ENCODE peak calls at places on chromosomes 2 and 18, in eight cellular contexts. Z, S, H, L, B, K, G and F are unnamed samples.

GRCh38 chr2:38400513-38400912 is 23.4 kb upstream of the ATL2 start:
- DNase-seq in Z (no peak), S (no peak), H (no peak), L (no peak), B (no peak), K (no peak), G (no peak), F (no peak)

GRCh38 chr2:239561448-239562001 is 160.7 kb upstream of the HDAC4 start:
- DNase-seq in Z (no peak), S (no peak), H (peak), L (no peak), B (no peak), K (no peak), G (no peak), F (no peak)

GRCh38 chr18:48938827-48939367 is 11.9 kb downstream of the SMAD7 start:
- DNase-seq in Z (no peak), S (no peak), H (no peak), L (no peak), B (no peak), K (no peak), G (no peak), F (no peak)

GRCh38 chr2:187586091-187586632 is 31.9 kb upstream of the TFPI start:
- DNase-seq in Z (no peak), S (peak), H (no peak), L (no peak), B (no peak), K (peak), G (no peak), F (no peak)

GRCh38 chr2:143842836-143843235 is 677.1 kb downstream of the ZEB2 start:
- DNase-seq in Z (no peak), S (no peak), H (no peak), L (no peak), B (no peak), K (no peak), G (no peak), F (no peak)

GRCh38 chr2:215930505-215931233 is 82.7 kb downstream of the MREG start:
- DNase-seq in Z (no peak), S (no peak), H (no peak), L (no peak), B (no peak), K (no peak), G (no peak), F (peak)

GRCh38 chr2:241665731-241666440 is 20.7 kb downstream of the DTYMK start:
- DNase-seq in Z (peak), S (no peak), H (no peak), L (no peak), B (no peak), K (no peak), G (no peak), F (no peak)

GRCh38 chr2:133092571-133092970 is 422.6 kb upstream of the LYPD1 start:
- DNase-seq in Z (no peak), S (no peak), H (no peak), L (no peak), B (no peak), K (no peak), G (no peak), F (no peak)

GRCh38 chr2:38522754-38523349 is 79.9 kb downstream of the HNRNPLL start:
- DNase-seq in Z (no peak), S (no peak), H (no peak), L (no peak), B (no peak), K (no peak), G (no peak), F (no peak)

GRCh38 chr18:48940854-48941531 is 9.8 kb downstream of the SMAD7 start:
- DNase-seq in Z (no peak), S (peak), H (no peak), L (no peak), B (no peak), K (peak), G (peak), F (peak)

GRCh38 chr2:215038411-215038810 is 100.0 kb downstream of the ABCA12 start:
- DNase-seq in Z (no peak), S (no peak), H (no peak), L (no peak), B (no peak), K (no peak), G (no peak), F (no peak)

GRCh38 chr2:135874966-135875365 is 1.3 kb downstream of the MCM6 start:
- DNase-seq in Z (no peak), S (no peak), H (no peak), L (no peak), B (no peak), K (no peak), G (peak), F (no peak)

GRCh38 chr2:110095994-110096633 is 19.5 kb downstream of the MALL start:
- DNase-seq in Z (no peak), S (no peak), H (no peak), L (no peak), B (no peak), K (no peak), G (no peak), F (no peak)

GRCh38 chr2:183892315-183892941 is 705.9 kb upstream of the ZNF804A start:
- DNase-seq in Z (peak), S (no peak), H (no peak), L (no peak), B (no peak), K (no peak), G (no peak), F (no peak)

GRCh38 chr18:66495844-66496243 is 108.0 kb downstream of the CDH19 start:
- DNase-seq in Z (peak), S (no peak), H (no peak), L (peak), B (no peak), K (peak), G (no peak), F (no peak)

GRCh38 chr2:187544371-187545080 is 9.7 kb downstream of the TFPI start:
- DNase-seq in Z (no peak), S (no peak), H (peak), L (no peak), B (no peak), K (no peak), G (no peak), F (no peak)

GRCh38 chr18:23876921-23877320 is 137.6 kb upstream of the TTC39C start:
- DNase-seq in Z (no peak), S (no peak), H (no peak), L (no peak), B (no peak), K (no peak), G (no peak), F (no peak)

GRCh38 chr2:159476329-159476728 is 140.0 kb downstream of the BAZ2B start:
- DNase-seq in Z (no peak), S (no peak), H (no peak), L (no peak), B (no peak), K (no peak), G (no peak), F (no peak)

GRCh38 chr2:230700447-230700846 is 12.2 kb upstream of the CAB39 start:
- DNase-seq in Z (no peak), S (no peak), H (no peak), L (no peak), B (no peak), K (no peak), G (no peak), F (no peak)

GRCh38 chr2:128363991-128364390 is 45.3 kb upstream of the HS6ST1 start:
- DNase-seq in Z (peak), S (no peak), H (peak), L (no peak), B (no peak), K (no peak), G (no peak), F (peak)

DNA sequence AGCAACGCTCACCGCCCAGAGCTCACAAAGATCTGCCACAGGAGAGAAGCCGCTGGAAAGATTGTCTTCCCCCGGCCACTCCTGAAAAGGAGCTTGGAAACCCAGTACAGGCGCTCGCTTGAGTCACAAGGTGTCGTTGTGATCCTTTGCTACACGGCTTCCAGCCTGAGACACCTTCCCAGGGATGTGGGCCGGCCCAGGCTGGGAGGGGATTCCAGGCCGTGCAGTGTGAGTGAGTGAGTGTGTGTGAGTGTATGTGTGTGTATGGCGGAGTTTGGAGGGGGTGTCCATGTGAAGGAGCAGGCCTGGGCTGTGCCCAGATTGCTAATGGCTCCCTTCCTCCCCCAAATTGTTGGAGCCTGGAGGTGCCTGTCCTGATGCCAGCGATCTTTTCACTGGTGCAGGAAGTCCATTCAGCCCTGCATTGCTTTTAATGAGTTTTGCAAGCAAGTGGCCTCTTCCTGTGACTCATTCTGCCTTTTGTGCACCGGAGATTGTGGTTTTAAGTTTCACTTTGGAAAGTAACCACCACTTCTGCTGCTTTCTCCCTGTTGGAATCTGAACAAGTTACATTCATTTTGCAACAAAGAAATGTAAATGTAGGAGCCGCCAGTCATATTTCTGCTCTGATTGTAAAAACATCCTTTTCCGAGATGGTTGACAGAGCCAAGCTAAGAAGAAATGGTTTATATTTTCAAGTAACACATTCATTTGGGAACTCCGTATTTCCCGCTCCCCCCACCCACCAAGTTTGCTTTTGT is 83.7 kb downstream of the LPIN1 start:
- DNase-seq in Z (peak), S (peak), H (peak), L (peak), B (peak), K (peak), G (peak), F (peak)
- H3K4me3 ChIP-seq in Z (peak), S (peak), H (peak), L (no peak), B (peak), K (no peak), G (peak), F (peak)

DNA sequence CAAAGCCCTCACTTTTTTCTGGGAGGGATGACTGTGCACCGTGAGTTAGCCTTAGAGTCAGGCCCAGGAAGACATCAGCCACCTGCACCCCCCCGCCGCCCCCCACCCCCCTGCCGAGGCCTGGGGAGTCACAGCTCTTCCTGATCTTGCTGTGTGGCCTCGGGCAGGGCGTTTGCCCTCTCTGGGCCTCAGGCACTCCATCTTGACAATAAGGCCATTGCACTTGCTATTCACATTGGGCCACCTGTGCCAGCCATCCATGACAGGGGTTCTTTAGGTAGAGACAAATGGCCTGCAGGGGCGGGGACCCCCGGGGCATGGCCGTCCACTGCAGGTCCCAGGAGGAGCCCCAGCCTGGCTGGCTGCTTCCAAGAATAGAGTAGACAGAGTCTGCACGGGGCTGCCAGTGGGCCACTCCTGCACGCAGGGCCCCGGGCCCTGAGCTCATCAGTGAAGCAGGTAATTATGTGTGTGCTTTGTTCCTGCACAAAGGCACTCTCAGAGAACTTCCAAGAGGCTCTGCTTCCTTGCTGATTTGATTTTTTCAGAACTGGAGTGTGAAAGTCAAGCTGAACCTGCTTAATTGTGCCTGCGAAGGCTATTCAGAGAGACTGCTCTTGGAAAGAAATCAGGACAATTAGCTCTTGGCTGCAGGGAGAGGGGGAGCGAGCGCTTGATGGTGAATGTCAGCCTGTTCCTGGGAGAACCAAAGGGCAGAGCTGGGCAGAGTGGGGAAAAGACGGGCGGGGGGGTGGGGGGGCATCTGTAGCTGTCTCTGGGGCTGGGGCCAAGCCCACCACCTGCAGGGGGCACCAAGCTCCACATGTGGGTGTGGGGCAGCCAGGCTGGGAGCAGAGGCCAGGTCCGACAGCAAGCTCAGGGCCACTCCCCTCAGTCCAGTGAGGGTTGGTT is 40.3 kb downstream of the RRM2 start:
- DNase-seq in Z (peak), S (no peak), H (no peak), L (no peak), B (no peak), K (no peak), G (no peak), F (no peak)
- H3K27ac ChIP-seq in Z (no peak), S (no peak), H (no peak), L (no peak), B (no peak), K (no peak), G (no peak), F (no peak)

GRCh38 chr2:235027558-235028214 is 75.9 kb downstream of the SH3BP4 start:
- DNase-seq in Z (no peak), S (no peak), H (no peak), L (peak), B (no peak), K (no peak), G (no peak), F (peak)
- H3K4me3 ChIP-seq in Z (no peak), S (no peak), H (no peak), L (no peak), B (no peak), K (no peak), G (no peak), F (peak)

DNA sequence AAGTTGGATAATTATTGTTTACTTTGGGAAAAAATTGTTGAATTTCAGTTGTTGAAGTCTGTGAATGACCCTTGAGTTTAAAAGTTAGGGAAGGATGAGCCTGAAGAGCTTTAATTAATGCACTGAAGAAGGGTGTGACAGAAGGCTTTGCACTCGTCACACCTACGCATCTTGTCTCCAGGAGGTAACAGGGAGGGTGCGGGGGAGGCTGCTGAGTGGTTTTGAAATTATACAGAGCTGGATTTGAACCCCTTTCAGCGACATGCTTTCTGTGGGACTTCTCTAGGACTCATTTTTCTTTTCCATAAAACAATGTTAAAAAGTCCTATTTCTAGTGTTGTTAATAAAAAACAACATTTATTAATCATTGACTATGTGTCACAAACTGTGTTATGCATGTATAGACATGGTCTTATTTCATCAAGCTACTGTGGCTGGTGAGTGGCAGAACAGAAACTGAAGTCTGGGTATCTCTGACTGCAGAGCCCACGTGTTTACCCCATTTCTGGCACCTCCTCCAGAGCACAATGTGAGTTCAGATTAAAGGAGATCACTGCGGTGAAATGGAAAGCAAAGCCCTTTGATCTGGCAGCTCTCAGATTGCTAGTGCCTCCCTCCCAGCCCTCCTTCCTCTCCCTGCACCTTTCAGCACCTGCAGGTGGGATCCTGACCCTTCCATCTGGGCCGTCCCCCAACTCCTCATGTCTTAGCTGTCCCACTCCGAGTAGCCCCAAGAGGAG is 315.4 kb upstream of the MYT1L start:
- DNase-seq in Z (no peak), S (no peak), H (no peak), L (no peak), B (no peak), K (peak), G (peak), F (no peak)
- H3K27ac ChIP-seq in Z (no peak), S (no peak), H (no peak), L (no peak), B (peak), K (peak), G (no peak), F (no peak)

GRCh38 chr2:172774302-172774701 is 38.7 kb downstream of the RAPGEF4 start:
- DNase-seq in Z (no peak), S (no peak), H (no peak), L (no peak), B (no peak), K (no peak), G (no peak), F (no peak)
- H3K4me3 ChIP-seq in Z (no peak), S (no peak), H (no peak), L (no peak), B (no peak), K (no peak), G (no peak), F (no peak)

GRCh38 chr2:33136056-33136455 is 189.3 kb downstream of the LTBP1 start:
- DNase-seq in Z (no peak), S (no peak), H (peak), L (peak), B (no peak), K (no peak), G (no peak), F (no peak)
- H3K27ac ChIP-seq in Z (peak), S (no peak), H (peak), L (no peak), B (no peak), K (no peak), G (no peak), F (no peak)